ENCODE peak calls at places on chromosomes 3 and 15, in four cellular contexts. Z, G, F and O are unnamed samples.
A peak's percentile ranks its signal among the peaks of the same experiment; 100 is the strongest.

GRCh38 chr3:169865176-169865800 is 4.4 kb downstream of the LRRC31 start:
- DNase-seq in Z (no peak), G (no peak), F (no peak), O (no peak)

GRCh38 chr15:66883322-66883911 is 181.4 kb downstream of the SMAD6 start:
- DNase-seq in Z (peak; percentile 84), G (no peak), F (no peak), O (no peak)

GRCh38 chr15:94001113-94001919 is 230.0 kb upstream of the MCTP2 start:
- DNase-seq in Z (no peak), G (no peak), F (no peak), O (no peak)

GRCh38 chr3:171688593-171688992 is 121.7 kb downstream of the PLD1 start:
- DNase-seq in Z (no peak), G (no peak), F (no peak), O (no peak)

GRCh38 chr15:39543651-39544050 is 37.2 kb upstream of the THBS1 start:
- DNase-seq in Z (no peak), G (no peak), F (no peak), O (no peak)

GRCh38 chr3:170740726-170741591 is 129.0 kb downstream of the RPL22L1 start:
- DNase-seq in Z (no peak), G (no peak), F (no peak), O (no peak)

GRCh38 chr15:85063088-85063487 is 81.4 kb downstream of the PDE8A start:
- DNase-seq in Z (no peak), G (no peak), F (no peak), O (no peak)

GRCh38 chr3:131072845-131073244 is 46.2 kb downstream of the NEK11 start:
- DNase-seq in Z (no peak), G (no peak), F (no peak), O (no peak)

GRCh38 chr15:91522609-91523332 is 330.7 kb upstream of the SLCO3A1 start:
- DNase-seq in Z (no peak), G (no peak), F (no peak), O (no peak)

GRCh38 chr3:126450744-126451143 is 24.9 kb downstream of the ZXDC start:
- DNase-seq in Z (no peak), G (no peak), F (no peak), O (no peak)